ENCODE peak calls at places on chromosomes 13 and 19, in six cellular contexts. B, V, N, E, K and L are unnamed samples.

GRCh38 chr19:5269279-5269678 is 71.3 kb downstream of the PTPRS start:
- DNase-seq in B (no peak), K (no peak), N (no peak), E (no peak), V (no peak), L (no peak)

GRCh38 chr19:45063851-45064801 is 12.2 kb downstream of the ZNF296 start:
- DNase-seq in V (no peak), E (no peak), K (no peak), B (no peak), N (no peak), L (no peak)

GRCh38 chr13:74250738-74251190 is 116.6 kb upstream of the KLF12 start:
- DNase-seq in K (no peak), N (no peak), B (no peak), V (no peak), E (no peak), L (no peak)

GRCh38 chr19:2575734-2576481 is 100.0 kb downstream of the GADD45B start:
- DNase-seq in E (no peak), V (no peak), K (no peak), B (peak; percentile 79), N (no peak), L (no peak)

GRCh38 chr19:5541456-5541855 is 26.3 kb downstream of the TINCR start:
- DNase-seq in N (no peak), E (no peak), K (no peak), V (no peak), B (no peak), L (no peak)

GRCh38 chr19:47729468-47729798 is 15.9 kb upstream of the NOP53 start:
- DNase-seq in V (no peak), N (peak; percentile 79), B (no peak), K (peak; percentile 72), E (peak; percentile 98), L (peak; percentile 65)

GRCh38 chr13:48518083-48518482 is 14.8 kb downstream of the RCBTB2 start:
- DNase-seq in N (no peak), E (no peak), V (no peak), K (no peak), B (no peak), L (no peak)

GRCh38 chr19:13906525-13906904 is 514 bp downstream of the CC2D1A start:
- DNase-seq in K (no peak), N (peak; percentile 37), B (peak; percentile 58), V (no peak), E (no peak), L (peak; percentile 27)

GRCh38 chr19:23345838-23346237 is 49.4 kb downstream of the ZNF91 start:
- DNase-seq in K (no peak), B (no peak), N (no peak), E (no peak), V (no peak), L (peak; percentile 27)

GRCh38 chr19:28497137-28497536 is 715.8 kb downstream of the UQCRFS1 start:
- DNase-seq in K (no peak), E (no peak), V (no peak), N (no peak), B (no peak), L (no peak)

GRCh38 chr13:100721885-100722512 is 47.4 kb upstream of the TMTC4 start:
- DNase-seq in K (peak; percentile 55), E (peak; percentile 31), N (peak; percentile 40), B (peak; percentile 50), V (no peak), L (peak; percentile 64)

GRCh38 chr19:35112995-35113693 is 2.5 kb upstream of the FXYD3 start:
- DNase-seq in N (no peak), K (no peak), E (no peak), B (peak; percentile 17), V (no peak), L (no peak)

GRCh38 chr13:95193509-95194230 is 107.6 kb downstream of the ABCC4 start:
- DNase-seq in B (peak; percentile 8), N (no peak), E (no peak), V (no peak), K (no peak), L (no peak)

GRCh38 chr19:23887642-23888041 is 27.0 kb upstream of the ZNF726 start:
- DNase-seq in V (no peak), E (peak; percentile 3), B (peak; percentile 69), K (no peak), N (no peak), L (no peak)

GRCh38 chr13:92313382-92313781 is 913.2 kb upstream of the GPC6 start:
- DNase-seq in E (no peak), B (no peak), N (no peak), V (no peak), K (no peak), L (no peak)

GRCh38 chr13:33016414-33017409 is at the start of gene KL:
- DNase-seq in B (no peak), V (no peak), N (no peak), K (no peak), E (peak; percentile 1), L (peak; percentile 11)

GRCh38 chr19:55668603-55669348 is 6.2 kb upstream of the EPN1 start:
- DNase-seq in B (no peak), V (no peak), E (no peak), K (no peak), N (no peak), L (no peak)
- TF ChIP-seq POLR2A in B (no peak), V (no peak), E (no peak), K (no peak), N (no peak), L (no peak)

GRCh38 chr13:76799696-76800095 is 86.5 kb downstream of the KCTD12 start:
- DNase-seq in V (no peak), N (no peak), E (no peak), K (peak; percentile 90), B (no peak), L (peak; percentile 7)
- TF ChIP-seq MYC in V (no peak), N (no peak), E (no peak), K (no peak), B (no peak), L (no peak)

GRCh38 chr19:7748756-7749155 is 1.4 kb upstream of the CD209 start:
- DNase-seq in V (no peak), B (peak; percentile 14), E (peak; percentile 54), N (no peak), K (peak; percentile 58), L (peak; percentile 55)
- TF ChIP-seq MAX in V (no peak), B (no peak), E (no peak), N (no peak), K (no peak), L (no peak)

GRCh38 chr19:55676384-55676783 is 1.4 kb downstream of the EPN1 start:
- DNase-seq in N (no peak), E (no peak), K (no peak), V (no peak), B (no peak), L (no peak)

GRCh38 chr19:55679343-55680257 is 4.6 kb downstream of the EPN1 start:
- DNase-seq in E (no peak), K (no peak), V (no peak), N (no peak), B (no peak), L (no peak)

GRCh38 chr19:55676889-55677505 is 2.0 kb downstream of the EPN1 start:
- DNase-seq in N (no peak), K (no peak), B (no peak), E (no peak), V (no peak), L (no peak)

GRCh38 chr19:55677572-55678028 is 2.6 kb downstream of the EPN1 start:
- DNase-seq in V (no peak), N (peak; percentile 50), K (peak; percentile 67), E (no peak), B (no peak), L (peak; percentile 47)

DNA sequence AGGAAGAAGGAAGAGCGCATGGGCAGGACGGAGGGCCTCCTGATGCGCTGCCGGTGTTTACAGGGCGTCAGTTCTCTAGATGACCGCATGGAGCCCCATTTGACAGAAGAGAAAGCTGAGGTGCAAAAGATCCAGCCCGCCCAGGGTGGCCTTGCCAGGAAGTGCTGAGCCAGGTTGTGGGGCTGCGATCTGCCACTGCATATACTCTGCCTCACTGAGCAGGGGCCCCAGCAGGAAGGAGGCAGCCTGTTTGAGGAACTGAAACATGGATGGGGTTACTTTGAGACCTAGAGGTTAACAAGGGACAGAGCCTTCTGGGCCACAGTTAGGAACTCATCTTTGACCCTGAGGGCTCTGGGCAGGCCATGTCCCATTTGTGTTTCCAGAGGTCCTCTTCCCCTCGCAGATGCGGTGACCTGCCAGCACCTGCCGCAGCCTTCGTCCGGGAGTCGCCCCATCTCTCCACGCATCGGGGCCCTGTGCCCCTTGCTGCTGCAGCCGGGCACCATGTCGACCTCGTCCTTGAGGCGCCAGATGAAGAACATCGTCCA is 3.2 kb downstream of the EPN1 start:
- DNase-seq in N (no peak), E (no peak), V (peak; percentile 88), K (no peak), B (no peak), L (peak; percentile 76)
- TF ChIP-seq POLR2A in N (no peak), E (no peak), V (peak; percentile 72), K (no peak), B (no peak), L (no peak)

DNA sequence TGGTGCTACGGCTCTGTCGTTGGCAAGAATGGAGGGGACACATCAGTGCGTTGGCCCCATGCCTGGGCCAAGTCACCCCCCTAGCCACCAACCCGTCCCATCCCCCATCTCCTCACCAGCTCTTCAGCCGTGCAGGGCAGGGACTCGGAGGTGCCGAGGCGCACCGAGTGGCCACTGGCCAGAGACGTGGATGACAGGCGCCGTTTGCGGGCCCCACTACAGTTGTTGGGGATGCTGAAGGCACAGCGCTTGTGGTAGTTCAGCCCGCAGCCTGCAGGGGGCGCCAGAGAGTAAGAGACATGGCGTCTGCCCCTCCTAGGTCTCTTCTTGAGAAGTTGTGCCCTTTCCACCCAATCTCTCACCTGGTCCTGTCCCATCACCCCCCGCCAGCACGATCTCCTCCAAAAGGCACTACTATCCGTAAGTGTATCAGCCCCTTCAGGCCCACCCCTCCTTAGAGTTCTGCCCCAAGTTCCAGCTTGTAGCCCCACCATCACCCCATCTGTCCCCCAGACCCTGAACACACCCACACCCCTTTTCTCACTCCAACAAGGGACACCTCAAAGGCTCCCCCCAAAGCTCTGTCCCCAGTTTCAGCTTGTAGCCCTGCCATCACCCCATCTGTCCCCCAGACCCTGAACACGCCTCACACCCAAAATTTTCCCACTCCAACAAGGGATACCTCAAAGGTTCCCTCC is 12.4 kb downstream of the PRKD2 start:
- DNase-seq in K (peak; percentile 64), N (peak; percentile 83), V (no peak), B (peak; percentile 29), E (peak; percentile 64), L (peak; percentile 88)
- TF ChIP-seq MYC in K (no peak), N (no peak), V (no peak), B (peak; percentile 7), E (no peak), L (no peak)

GRCh38 chr13:110575322-110576069 is 14.0 kb upstream of the RAB20 start:
- DNase-seq in N (peak; percentile 42), B (peak; percentile 20), E (peak; percentile 21), K (no peak), V (peak; percentile 43), L (peak; percentile 88)
- TF ChIP-seq MAX in N (no peak), B (no peak), E (no peak), K (no peak), V (no peak), L (peak; percentile 45)